ENCODE peak calls at places on chromosomes 3 and 15, in four cellular contexts. One of them, this sample, is unnamed.

GRCh38 chr3:149386299-149386606 is 8.8 kb upstream of the TM4SF1 start:
- DNase-seq in GM23248: no peak
- DNase-seq in B cell: no peak
- DNase-seq in WERI-Rb-1: no peak
- DNase-seq in this sample: no peak

GRCh38 chr15:100721758-100722550 is 119.6 kb downstream of the ASB7 start:
- DNase-seq in GM23248: peak; percentile 99
- DNase-seq in B cell: no peak
- DNase-seq in WERI-Rb-1: no peak
- DNase-seq in this sample: no peak

GRCh38 chr3:44237665-44238064 is 4.0 kb upstream of the TOPAZ1 start:
- DNase-seq in GM23248: no peak
- DNase-seq in B cell: no peak
- DNase-seq in WERI-Rb-1: no peak
- DNase-seq in this sample: no peak

GRCh38 chr3:124786491-124787241 is 56.4 kb downstream of the UMPS start:
- DNase-seq in GM23248: peak; percentile 63
- DNase-seq in B cell: no peak
- DNase-seq in WERI-Rb-1: no peak
- DNase-seq in this sample: no peak

GRCh38 chr3:85303156-85303555 is 344.4 kb downstream of the CADM2 start:
- DNase-seq in GM23248: no peak
- DNase-seq in B cell: no peak
- DNase-seq in WERI-Rb-1: no peak
- DNase-seq in this sample: no peak

GRCh38 chr3:168961271-168961670 is 702.2 kb downstream of the MECOM start:
- DNase-seq in GM23248: no peak
- DNase-seq in B cell: no peak
- DNase-seq in WERI-Rb-1: no peak
- DNase-seq in this sample: no peak

GRCh38 chr15:50655555-50655954 is 31.0 kb downstream of the TRPM7 start:
- DNase-seq in GM23248: no peak
- DNase-seq in B cell: no peak
- DNase-seq in WERI-Rb-1: no peak
- DNase-seq in this sample: no peak

GRCh38 chr3:183185696-183186095 is 23.2 kb upstream of the LAMP3 start:
- DNase-seq in GM23248: peak; percentile 85
- DNase-seq in B cell: no peak
- DNase-seq in WERI-Rb-1: no peak
- DNase-seq in this sample: no peak

GRCh38 chr3:10973196-10973595 is 19.4 kb upstream of the SLC6A1 start:
- DNase-seq in GM23248: no peak
- DNase-seq in B cell: no peak
- DNase-seq in WERI-Rb-1: no peak
- DNase-seq in this sample: no peak

GRCh38 chr3:114338651-114339357 is 45.0 kb downstream of the TIGIT start:
- DNase-seq in GM23248: no peak
- DNase-seq in B cell: no peak
- DNase-seq in WERI-Rb-1: no peak
- DNase-seq in this sample: no peak

GRCh38 chr3:113697192-113698090 is 999 bp upstream of the USF3 start:
- DNase-seq in GM23248: peak; percentile 52
- DNase-seq in B cell: no peak
- DNase-seq in WERI-Rb-1: no peak
- DNase-seq in this sample: peak; percentile 27

GRCh38 chr3:42539871-42540714 is 37.6 kb downstream of the VIPR1 start:
- DNase-seq in GM23248: peak; percentile 26
- DNase-seq in B cell: peak; percentile 69
- DNase-seq in WERI-Rb-1: peak; percentile 83
- DNase-seq in this sample: peak; percentile 76

This sample was measured in D341Med.